ENCODE peak calls at places on chromosomes 5 and 9, in eight cellular contexts. N is HCT116, F is heart left ventricle, Z is HepG2, G is breast epithelium, R is lower leg skin, P is tibial nerve, T is sigmoid colon. A is an unnamed sample.

GRCh38 chr5:96942911-96943310 is 7.0 kb downstream of the LNPEP start:
- DNase-seq in F (no peak), P (no peak), R (no peak), G (no peak), Z (no peak), T (no peak), N (no peak), A (no peak)

GRCh38 chr9:138033950-138034349 is 156.4 kb downstream of the CACNA1B start:
- DNase-seq in T (no peak), F (no peak), G (peak), R (no peak), N (no peak), P (no peak), Z (no peak), A (no peak)

GRCh38 chr5:39420482-39421145 is 4.2 kb downstream of the DAB2 start:
- DNase-seq in G (peak), R (peak), P (peak), F (peak), Z (no peak), N (no peak), T (peak), A (no peak)

GRCh38 chr5:106423109-106423897 is 1247.4 kb downstream of the EFNA5 start:
- DNase-seq in T (peak), R (no peak), P (no peak), F (no peak), G (no peak), Z (no peak), N (no peak), A (no peak)

GRCh38 chr5:2780421-2781171 is 29.1 kb upstream of the IRX2 start:
- DNase-seq in Z (no peak), T (no peak), P (no peak), F (no peak), N (no peak), R (no peak), G (peak), A (no peak)

GRCh38 chr5:115703514-115703913 is 77.7 kb upstream of the TMED7 start:
- DNase-seq in N (no peak), P (no peak), G (no peak), T (no peak), F (no peak), Z (no peak), R (no peak), A (no peak)

GRCh38 chr5:151196556-151197290 is 27.2 kb downstream of the CCDC69 start:
- DNase-seq in N (no peak), T (peak), P (no peak), G (no peak), Z (no peak), R (no peak), F (no peak), A (peak)

GRCh38 chr9:33813712-33814641 is 3.0 kb upstream of the UBE2R2 start:
- DNase-seq in R (no peak), F (no peak), N (peak), G (no peak), Z (peak), P (no peak), T (no peak), A (peak)

GRCh38 chr5:125065114-125065513 is 318.7 kb upstream of the ZNF608 start:
- DNase-seq in Z (no peak), F (no peak), G (no peak), T (no peak), R (no peak), P (no peak), N (no peak), A (no peak)

GRCh38 chr9:128102861-128103588 is 24.5 kb downstream of the PTGES2 start:
- DNase-seq in P (no peak), F (peak), Z (peak), T (no peak), N (no peak), G (no peak), R (no peak), A (no peak)

GRCh38 chr9:35682520-35682919 is 7.2 kb downstream of the TPM2 start:
- DNase-seq in Z (no peak), F (no peak), R (no peak), N (no peak), T (no peak), P (no peak), G (no peak), A (no peak)

GRCh38 chr5:21688655-21689054 is 1164.5 kb downstream of the CDH12 start:
- DNase-seq in N (no peak), R (no peak), F (no peak), G (no peak), T (no peak), P (no peak), Z (no peak), A (no peak)

GRCh38 chr9:136525841-136526499 is 19.9 kb downstream of the NOTCH1 start:
- DNase-seq in P (no peak), F (no peak), Z (peak), G (no peak), R (no peak), T (peak), N (no peak), A (no peak)

GRCh38 chr9:125462766-125463384 is 201.2 kb downstream of the GAPVD1 start:
- DNase-seq in G (no peak), Z (no peak), N (no peak), P (no peak), F (no peak), T (no peak), R (no peak), A (no peak)

GRCh38 chr5:33679791-33680190 is 212.0 kb downstream of the ADAMTS12 start:
- DNase-seq in P (no peak), G (no peak), F (no peak), T (no peak), Z (no peak), N (no peak), R (no peak), A (no peak)

GRCh38 chr5:98638111-98638510 is 135.4 kb upstream of the RGMB start:
- DNase-seq in Z (no peak), T (no peak), R (no peak), G (no peak), N (no peak), F (no peak), P (no peak), A (no peak)

GRCh38 chr9:2729721-2730120 is 12.4 kb downstream of the KCNV2 start:
- DNase-seq in R (no peak), P (no peak), N (no peak), T (no peak), F (no peak), G (no peak), Z (no peak), A (no peak)

GRCh38 chr9:2158111-2158610 is 143.0 kb downstream of the SMARCA2 start:
- DNase-seq in F (no peak), R (peak), N (no peak), P (peak), T (peak), G (peak), Z (no peak), A (peak)

GRCh38 chr9:97431549-97432143 is 19.8 kb downstream of the TDRD7 start:
- DNase-seq in P (no peak), G (no peak), F (no peak), R (no peak), T (no peak), Z (no peak), N (no peak), A (no peak)

GRCh38 chr9:115845648-115846312 is 307.8 kb upstream of the PAPPA start:
- DNase-seq in Z (no peak), R (no peak), F (no peak), P (no peak), G (no peak), N (no peak), T (peak), A (peak)

DNA sequence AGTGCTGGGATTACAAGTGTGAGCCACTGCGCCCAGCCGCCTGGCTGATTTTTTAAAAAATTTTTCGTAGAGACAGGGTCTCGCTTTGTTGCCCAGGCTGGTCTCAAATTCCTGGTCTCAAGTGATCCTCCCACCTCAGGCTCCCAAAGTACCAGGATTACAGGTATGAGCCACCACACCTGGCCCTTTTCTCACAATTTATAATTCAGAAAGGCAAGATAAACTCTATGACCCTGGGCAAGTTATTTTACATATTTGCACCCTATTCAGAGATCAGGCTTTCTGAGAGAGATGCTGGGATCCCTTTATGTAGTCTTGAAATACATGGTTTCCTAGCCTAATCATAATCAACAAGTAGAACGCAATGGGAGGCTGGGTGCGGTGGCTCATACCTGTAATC is 20.6 kb downstream of the ZNF346 start:
- DNase-seq in T (no peak), R (no peak), G (no peak), N (no peak), P (no peak), F (no peak), Z (no peak), A (no peak)
- TF ChIP-seq POLR2A in T (no peak), R (no peak), G (no peak), N (no peak), P (no peak), F (no peak), Z (no peak), A (no peak)

GRCh38 chr5:178143901-178144300 is 9.8 kb downstream of the NHP2 start:
- DNase-seq in F (peak), G (no peak), N (no peak), P (no peak), R (no peak), T (peak), Z (no peak), A (no peak)
- TF ChIP-seq POLR2A in F (no peak), G (no peak), N (no peak), P (no peak), R (no peak), T (no peak), Z (no peak), A (no peak)

DNA sequence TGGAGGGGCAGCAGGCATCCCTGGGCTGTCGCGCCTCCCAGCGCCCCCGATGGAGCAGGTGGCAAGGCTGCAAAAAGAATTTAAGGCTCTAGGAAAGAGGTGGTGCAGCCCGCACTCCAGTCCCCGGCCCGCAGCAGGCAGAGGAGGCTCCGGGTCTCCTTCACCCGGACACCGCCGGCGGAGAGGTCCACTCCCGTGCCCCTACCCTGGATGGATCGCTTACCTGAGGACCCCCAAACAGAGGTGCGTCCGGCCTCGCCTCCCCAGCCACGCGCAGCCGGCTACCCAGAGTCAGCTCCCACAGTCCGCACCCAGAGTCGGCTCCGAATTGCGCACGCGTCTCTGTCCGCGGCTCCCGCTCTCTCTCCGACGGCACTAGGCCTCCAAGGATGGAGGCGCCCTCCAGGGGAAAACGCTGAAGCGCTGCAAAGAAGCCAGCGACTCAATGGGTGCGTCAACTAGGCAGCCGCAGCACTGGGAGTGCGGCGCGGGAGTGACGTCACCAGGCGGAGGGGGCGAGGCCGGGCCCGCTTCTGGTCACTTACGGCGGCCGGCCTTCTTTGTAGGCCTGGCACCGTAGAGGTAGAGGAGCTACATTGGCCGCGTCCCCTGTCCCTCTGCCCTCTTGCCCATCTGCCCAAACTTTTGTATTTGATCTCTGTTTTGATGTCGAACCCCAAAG is at the start of gene ELP1:
- DNase-seq in T (peak), P (peak), F (peak), R (peak), Z (peak), G (peak), N (peak), A (peak)
- TF ChIP-seq POLR2A in T (peak), P (peak), F (no peak), R (no peak), Z (peak), G (peak), N (peak), A (peak)

DNA sequence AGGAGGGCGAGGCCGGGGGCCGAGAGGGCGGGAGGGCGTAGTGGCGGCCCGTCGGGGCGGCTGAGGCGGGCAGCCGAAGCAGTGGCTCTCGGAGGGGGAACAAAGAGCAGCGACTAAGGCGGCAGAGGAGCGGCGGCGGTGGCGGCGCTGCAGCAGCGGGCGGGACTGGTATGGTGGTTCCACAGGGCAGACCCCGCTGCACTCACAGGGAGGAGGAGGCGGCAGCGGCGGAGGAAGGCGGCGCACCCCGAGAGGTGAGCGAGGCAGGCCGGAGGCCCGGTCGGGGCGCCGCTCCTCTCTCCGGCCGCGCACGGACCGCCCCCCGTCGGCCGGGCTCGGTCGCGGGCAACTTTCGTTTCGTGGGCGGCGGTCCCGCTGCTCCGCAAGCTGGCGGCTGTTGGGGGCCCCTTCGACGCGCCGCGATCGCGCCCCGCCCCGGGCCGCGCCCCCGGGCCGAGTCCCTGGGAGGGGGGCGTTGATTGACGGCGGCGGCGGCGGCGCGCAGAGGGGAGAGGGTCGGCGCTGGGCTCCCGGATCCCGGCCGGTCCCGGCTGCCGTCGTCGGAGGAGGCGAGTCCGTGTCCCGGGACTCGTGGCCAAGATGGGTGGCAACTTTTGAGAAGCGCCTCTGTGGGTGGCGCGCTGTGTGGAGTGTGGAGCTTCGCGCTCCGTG is 467 bp downstream of the CNOT6 start:
- DNase-seq in G (peak), P (no peak), N (no peak), F (peak), Z (peak), T (peak), R (peak), A (peak)
- TF ChIP-seq POLR2A in G (no peak), P (no peak), N (no peak), F (no peak), Z (no peak), T (no peak), R (no peak), A (peak)

GRCh38 chr5:168142402-168142801 is 149.0 kb upstream of the WWC1 start:
- DNase-seq in T (no peak), N (no peak), F (no peak), P (no peak), Z (no peak), R (no peak), G (no peak), A (no peak)

GRCh38 chr5:168152660-168153059 is 138.8 kb upstream of the WWC1 start:
- DNase-seq in Z (no peak), G (no peak), T (no peak), R (no peak), N (no peak), P (no peak), F (no peak), A (no peak)

GRCh38 chr5:168151041-168151440 is 140.4 kb upstream of the WWC1 start:
- DNase-seq in P (no peak), R (no peak), N (no peak), Z (no peak), G (no peak), F (no peak), T (no peak), A (no peak)

GRCh38 chr5:168153263-168153930 is 138.0 kb upstream of the WWC1 start:
- DNase-seq in T (no peak), P (no peak), R (no peak), Z (no peak), G (no peak), N (no peak), F (no peak), A (no peak)

GRCh38 chr5:168147536-168148460 is 143.6 kb upstream of the WWC1 start:
- DNase-seq in R (no peak), Z (no peak), F (no peak), G (no peak), N (no peak), P (no peak), T (no peak), A (no peak)
- TF ChIP-seq POLR2A in R (no peak), Z (no peak), F (no peak), G (no peak), N (no peak), P (no peak), T (no peak), A (no peak)

A was measured in erythroblast.